ENCODE peak calls at places on chromosomes 11 and 22, in four cellular contexts. Z, D, N and E are unnamed samples.

GRCh38 chr22:41197808-41198585 is 7.1 kb upstream of the L3MBTL2 start:
- DNase-seq in Z (no peak), D (peak; percentile 55), N (no peak), E (no peak)

GRCh38 chr11:22193348-22194051 is 615 bp downstream of the ANO5 start:
- DNase-seq in Z (peak; percentile 37), D (no peak), N (no peak), E (peak; percentile 29)

GRCh38 chr11:86228967-86229330 is 15.6 kb upstream of the EED start:
- DNase-seq in Z (no peak), D (peak; percentile 24), N (no peak), E (no peak)

GRCh38 chr11:94858012-94858705 is 90.0 kb downstream of the AMOTL1 start:
- DNase-seq in Z (no peak), D (no peak), N (no peak), E (no peak)

GRCh38 chr11:64763804-64764611 is 4.2 kb upstream of the PYGM start:
- DNase-seq in Z (no peak), D (peak; percentile 22), N (no peak), E (no peak)

GRCh38 chr11:130390071-130390758 is 38.2 kb downstream of the ADAMTS8 start:
- DNase-seq in Z (peak; percentile 41), D (peak; percentile 60), N (peak; percentile 81), E (no peak)

GRCh38 chr11:73389902-73390301 is 13.7 kb downstream of the RELT start:
- DNase-seq in Z (no peak), D (no peak), N (no peak), E (no peak)

GRCh38 chr11:121426476-121427454 is 25.3 kb upstream of the SORL1 start:
- DNase-seq in Z (peak; percentile 42), D (peak; percentile 18), N (no peak), E (peak; percentile 26)

GRCh38 chr22:49349181-49349835 is 478.4 kb downstream of the BRD1 start:
- DNase-seq in Z (no peak), D (no peak), N (no peak), E (no peak)

GRCh38 chr11:3824714-3825472 is 15.9 kb downstream of the RHOG start:
- DNase-seq in Z (peak; percentile 88), D (peak; percentile 32), N (no peak), E (peak; percentile 62)

GRCh38 chr11:2297623-2298030 is 4.1 kb downstream of the C11orf21 start:
- DNase-seq in Z (no peak), D (no peak), N (no peak), E (no peak)

GRCh38 chr11:65854161-65854592 is 3.8 kb downstream of the CFL1 start:
- DNase-seq in Z (no peak), D (no peak), N (no peak), E (no peak)

GRCh38 chr11:17595526-17596309 is 48.7 kb downstream of the OTOG start:
- DNase-seq in Z (no peak), D (no peak), N (no peak), E (no peak)

GRCh38 chr11:102453286-102453797 is 777 bp upstream of the TMEM123 start:
- DNase-seq in Z (no peak), D (no peak), N (peak; percentile 76), E (no peak)

GRCh38 chr11:80841716-80842115 is 1400.9 kb upstream of the TENM4 start:
- DNase-seq in Z (no peak), D (no peak), N (no peak), E (no peak)

GRCh38 chr11:47154738-47155570 is 21.7 kb downstream of the ARFGAP2 start:
- DNase-seq in Z (no peak), D (no peak), N (no peak), E (no peak)

GRCh38 chr22:43412808-43413785 is 1.3 kb downstream of the MPPED1 start:
- DNase-seq in Z (no peak), D (no peak), N (no peak), E (no peak)

GRCh38 chr11:134275534-134276395 is at the start of gene GLB1L3:
- DNase-seq in Z (peak; percentile 68), D (peak; percentile 26), N (peak; percentile 17), E (peak; percentile 33)

GRCh38 chr11:111173221-111173620 is 72.3 kb upstream of the POU2AF2 start:
- DNase-seq in Z (no peak), D (no peak), N (no peak), E (no peak)

GRCh38 chr22:44884968-44885805 is 124.6 kb downstream of the PHF21B start:
- DNase-seq in Z (no peak), D (peak; percentile 14), N (no peak), E (no peak)

GRCh38 chr22:29225422-29226090 is 19.9 kb downstream of the EMID1 start:
- DNase-seq in Z (no peak), D (no peak), N (no peak), E (no peak)

GRCh38 chr11:123546515-123546914 is 107.9 kb downstream of the SCN3B start:
- DNase-seq in Z (no peak), D (peak; percentile 77), N (no peak), E (no peak)

GRCh38 chr11:111635706-111636045 is 33.4 kb downstream of the SIK2 start:
- DNase-seq in Z (no peak), D (peak; percentile 80), N (peak; percentile 75), E (no peak)

GRCh38 chr11:2777871-2778629 is 78.3 kb upstream of the KCNQ1OT1 start:
- DNase-seq in Z (no peak), D (no peak), N (no peak), E (peak; percentile 1)

GRCh38 chr22:11253000-11253511 is 4274.9 kb upstream of the OR11H1 start:
- DNase-seq in Z (no peak), D (no peak), N (no peak), E (no peak)

GRCh38 chr11:19905280-19905853 is 192.7 kb downstream of the NAV2 start:
- DNase-seq in Z (peak; percentile 66), D (peak; percentile 45), N (peak; percentile 57), E (no peak)

GRCh38 chr11:72981067-72981466 is 161.1 kb downstream of the FCHSD2 start:
- DNase-seq in Z (no peak), D (no peak), N (no peak), E (no peak)

GRCh38 chr22:19471572-19471971 is 7.4 kb downstream of the UFD1 start:
- DNase-seq in Z (no peak), D (no peak), N (no peak), E (no peak)

GRCh38 chr11:71339178-71339881 is 87.0 kb upstream of the SHANK2 start:
- DNase-seq in Z (no peak), D (no peak), N (no peak), E (no peak)

GRCh38 chr22:33126881-33127280 is 68.7 kb upstream of the SYN3 start:
- DNase-seq in Z (peak; percentile 18), D (peak; percentile 38), N (no peak), E (no peak)

GRCh38 chr11:61279934-61280656 is 15.0 kb downstream of the VWCE start:
- DNase-seq in Z (no peak), D (peak; percentile 78), N (no peak), E (no peak)